ENCODE peak calls at places on chromosomes 6 and 20, in five cellular contexts. G is lower lobe of right lung, A is fibroblast of lung, X is upper lobe of right lung, L is psoas muscle. B is an unnamed sample.

GRCh38 chr6:28985396-28986164 is 19.5 kb downstream of the ZNF311 start:
- DNase-seq in G (peak; percentile 85), X (peak; percentile 88), L (peak; percentile 75), A (peak; percentile 99), B (peak; percentile 98)

GRCh38 chr20:52209154-52209571 is 17.6 kb upstream of the ZFP64 start:
- DNase-seq in A (no peak), L (no peak), X (no peak), G (no peak), B (no peak)

GRCh38 chr20:44983095-44983674 is 16.9 kb downstream of the STK4 start:
- DNase-seq in A (no peak), L (no peak), G (no peak), X (no peak), B (no peak)

GRCh38 chr6:143260857-143261256 is 189.6 kb downstream of the ADAT2 start:
- DNase-seq in G (no peak), A (no peak), X (no peak), L (no peak), B (peak; percentile 28)

GRCh38 chr6:1916334-1916985 is 306.7 kb downstream of the FOXC1 start:
- DNase-seq in X (no peak), L (no peak), G (no peak), A (peak; percentile 41), B (peak; percentile 47)

GRCh38 chr20:37687478-37687805 is 6.4 kb upstream of the CTNNBL1 start:
- DNase-seq in G (no peak), A (no peak), X (no peak), L (no peak), B (no peak)

GRCh38 chr6:12504325-12504966 is 212.1 kb upstream of the PHACTR1 start:
- DNase-seq in L (no peak), A (no peak), G (no peak), X (no peak), B (no peak)

GRCh38 chr6:127641905-127642304 is 64.9 kb downstream of the C6orf58 start:
- DNase-seq in A (peak; percentile 52), X (no peak), G (no peak), L (no peak), B (peak; percentile 21)

GRCh38 chr6:1015819-1016218 is 296.1 kb upstream of the FOXQ1 start:
- DNase-seq in G (no peak), A (peak; percentile 16), X (no peak), L (no peak), B (no peak)

GRCh38 chr20:58841539-58842264 is 9.0 kb downstream of the GNAS-AS1 start:
- DNase-seq in L (no peak), A (no peak), X (no peak), G (no peak), B (no peak)

GRCh38 chr6:2008383-2008976 is 236.9 kb downstream of the GMDS start:
- DNase-seq in X (no peak), L (no peak), G (no peak), A (no peak), B (peak; percentile 26)

GRCh38 chr6:136607204-136607931 is 57.1 kb upstream of the MAP7 start:
- DNase-seq in L (no peak), X (no peak), G (no peak), A (peak; percentile 37), B (no peak)

GRCh38 chr6:1135726-1136414 is 176.0 kb upstream of the FOXQ1 start:
- DNase-seq in G (no peak), L (no peak), X (no peak), A (peak; percentile 42), B (no peak)

GRCh38 chr6:26351544-26351953 is 13.4 kb upstream of the BTN3A2 start:
- DNase-seq in A (peak; percentile 78), G (no peak), X (no peak), L (no peak), B (peak; percentile 98)

GRCh38 chr20:37552415-37552814 is 24.7 kb upstream of the BLCAP start:
- DNase-seq in L (no peak), G (no peak), X (no peak), A (no peak), B (peak; percentile 17)

GRCh38 chr6:108562503-108562993 is 1.8 kb downstream of the FOXO3 start:
- DNase-seq in G (peak; percentile 77), A (peak; percentile 75), X (peak; percentile 82), L (peak; percentile 56), B (peak; percentile 47)

GRCh38 chr6:29976253-29976587 is 33.9 kb downstream of the HLA-A start:
- DNase-seq in G (no peak), X (no peak), L (no peak), A (no peak), B (no peak)

GRCh38 chr20:35326021-35326731 is 34.0 kb upstream of the FAM83C start:
- DNase-seq in G (no peak), X (no peak), L (no peak), A (no peak), B (no peak)

GRCh38 chr6:12401200-12401599 is 111.0 kb downstream of the EDN1 start:
- DNase-seq in L (no peak), G (no peak), X (no peak), A (no peak), B (no peak)

GRCh38 chr6:146355521-146356100 is 188.0 kb upstream of the RAB32 start:
- DNase-seq in A (no peak), L (no peak), G (no peak), X (no peak), B (no peak)

GRCh38 chr6:130906736-130907381 is 79.7 kb downstream of the SMLR1 start:
- DNase-seq in L (no peak), X (no peak), A (peak; percentile 91), G (no peak), B (peak; percentile 14)

GRCh38 chr6:69894578-69895347 is 28.4 kb downstream of the COL19A1 start:
- DNase-seq in A (peak; percentile 92), L (no peak), G (no peak), X (no peak), B (peak; percentile 74)

GRCh38 chr20:31987744-31988143 is 19.8 kb downstream of the XKR7 start:
- DNase-seq in G (no peak), X (no peak), A (no peak), L (no peak), B (peak; percentile 8)

GRCh38 chr6:57038906-57039305 is 7.6 kb upstream of the KIAA1586 start:
- DNase-seq in G (no peak), X (no peak), L (no peak), A (no peak), B (no peak)

GRCh38 chr6:44732243-44732642 is 344.7 kb downstream of the CDC5L start:
- DNase-seq in X (no peak), L (no peak), A (no peak), G (no peak), B (no peak)

GRCh38 chr6:145139451-145139850 is 595.9 kb downstream of the EPM2A start:
- DNase-seq in G (peak; percentile 51), X (no peak), A (peak; percentile 91), L (no peak), B (no peak)

GRCh38 chr6:16723833-16724232 is 37.4 kb downstream of the ATXN1 start:
- DNase-seq in L (no peak), A (peak; percentile 93), G (no peak), X (no peak), B (peak; percentile 92)

GRCh38 chr20:10067305-10067704 is 32.5 kb downstream of the ANKEF1 start:
- DNase-seq in A (no peak), L (no peak), G (no peak), X (no peak), B (no peak)

GRCh38 chr6:26032387-26033131 is 54.7 kb upstream of the HFE start:
- DNase-seq in X (no peak), G (no peak), A (peak; percentile 45), L (no peak), B (peak; percentile 22)

GRCh38 chr20:44403194-44404112 is 48.0 kb downstream of the HNF4A start:
- DNase-seq in A (no peak), G (no peak), L (no peak), X (no peak), B (no peak)

GRCh38 chr6:147867827-147868226 is 359.3 kb downstream of the SAMD5 start:
- DNase-seq in X (no peak), G (no peak), A (peak; percentile 33), L (no peak), B (no peak)

DNA sequence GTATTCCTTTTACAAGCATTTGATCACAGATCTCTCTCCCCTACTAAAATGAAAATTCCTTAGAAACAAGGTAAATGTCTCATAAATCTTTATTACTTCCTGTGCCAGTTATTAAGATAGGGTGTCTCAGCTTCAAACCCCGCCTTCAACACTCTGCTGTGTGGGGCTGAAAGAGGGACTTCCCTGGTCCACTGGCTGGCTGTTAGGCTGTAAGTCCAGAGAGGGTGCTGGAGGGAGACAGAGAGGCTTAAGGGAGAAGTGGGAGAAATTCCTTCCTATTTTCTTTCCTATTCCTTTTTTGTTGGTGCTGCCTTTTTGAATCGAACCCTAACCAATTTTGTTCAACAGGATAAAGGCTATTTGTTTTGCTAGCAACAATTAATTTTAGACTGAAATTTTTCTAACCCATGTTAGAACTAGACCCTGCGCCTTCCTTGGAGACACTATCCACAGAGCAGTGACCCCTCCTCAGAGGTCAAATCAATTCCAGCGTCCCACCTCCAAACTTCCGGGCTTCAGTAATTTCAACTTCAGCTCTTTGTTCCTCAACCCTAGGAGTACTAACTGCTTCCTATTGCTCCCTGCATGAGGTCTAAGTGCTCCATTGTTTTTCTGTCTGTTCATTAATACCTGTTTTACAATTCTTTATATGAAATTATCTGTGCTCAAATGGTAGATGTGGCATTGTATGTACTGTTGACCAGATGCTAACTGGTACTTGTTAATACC is 207.5 kb upstream of the OPRM1 start:
- DNase-seq in G (no peak), X (no peak), L (no peak), A (no peak), B (no peak)
- H3K27ac ChIP-seq in G (no peak overlapping the region), X (no peak overlapping the region), L (no peak overlapping the region), A (no peak overlapping the region), B (no peak overlapping the region)

GRCh38 chr6:21033575-21034026 is 499.3 kb downstream of the CDKAL1 start:
- DNase-seq in A (peak; percentile 94), X (no peak), L (peak; percentile 42), G (no peak), B (peak; percentile 49)
- TF ChIP-seq CTCF in A (no peak), X (no peak), L (no peak), G (no peak), B (no peak)

GRCh38 chr20:46893051-46893450 is 1.6 kb upstream of the EYA2 start:
- DNase-seq in X (no peak), L (no peak), G (no peak), A (no peak), B (no peak)

GRCh38 chr20:46895906-46896242 is 1.2 kb downstream of the EYA2 start:
- DNase-seq in G (no peak), X (no peak), L (no peak), A (no peak), B (no peak)

GRCh38 chr20:46894579-46894958 is at the start of gene EYA2:
- DNase-seq in A (no peak), X (no peak), L (peak; percentile 34), G (no peak), B (no peak)

GRCh38 chr20:46894971-46895905 is 595 bp downstream of the EYA2 start:
- DNase-seq in G (no peak), X (no peak), A (peak; percentile 19), L (peak; percentile 17), B (no peak)

GRCh38 chr20:46893877-46894578 is 615 bp upstream of the EYA2 start:
- DNase-seq in X (no peak), L (no peak), A (no peak), G (no peak), B (no peak)
- H3K4me3 ChIP-seq in X (no peak overlapping the region), L (peak overlapping the region; percentile 58), A (no peak overlapping the region), G (no peak overlapping the region), B (no peak overlapping the region)

DNA sequence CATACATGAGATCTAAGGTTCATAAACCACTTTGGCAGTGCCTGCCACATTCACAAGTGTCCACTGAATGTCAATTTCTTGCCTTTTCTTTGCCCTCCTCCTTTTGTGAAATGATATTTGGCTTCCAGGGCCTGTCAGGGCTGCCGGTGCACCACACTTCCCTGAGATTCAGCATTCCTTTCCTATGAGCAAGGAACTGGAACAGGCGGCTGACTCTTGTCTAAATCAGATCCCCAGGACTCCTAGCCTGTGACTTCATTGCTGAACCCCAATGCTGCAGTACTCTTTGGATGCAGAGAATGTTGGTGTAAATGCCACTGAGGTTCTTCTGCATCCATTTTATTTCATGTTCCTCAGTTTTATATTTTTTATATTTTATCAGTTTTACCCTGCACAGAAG is 172.2 kb downstream of the ARID1B start:
- DNase-seq in G (no peak), X (no peak), A (peak; percentile 57), L (no peak), B (peak; percentile 76)
- H3K27ac ChIP-seq in G (no peak overlapping the region), X (no peak overlapping the region), A (peak overlapping the region; percentile 48), L (peak overlapping the region; percentile 75), B (peak overlapping the region; percentile 60)